ENCODE peak calls at places on chromosomes 7 and 10, in seven cellular contexts. T is tibial nerve, X is heart right ventricle, Q is esophagus muscularis mucosa, P is fibroblast of mammary gland, C is colonic mucosa, M is heart left ventricle. N is an unnamed sample.

GRCh38 chr10:133133471-133134231 is 26.4 kb upstream of the KNDC1 start:
- DNase-seq in T (no peak), X (no peak), Q (no peak), P (no peak), C (no peak), M (peak), N (no peak)

GRCh38 chr7:73822319-73823173 is 8.2 kb upstream of the CLDN4 start:
- DNase-seq in T (no peak), X (no peak), Q (no peak), P (peak), C (peak), M (no peak), N (peak)

GRCh38 chr7:30285531-30286284 is 1.3 kb downstream of the ZNRF2 start:
- DNase-seq in T (no peak), X (peak), Q (no peak), P (peak), C (peak), M (peak), N (peak)

GRCh38 chr10:118259288-118259906 is 82.7 kb downstream of the FAM204A start:
- DNase-seq in T (no peak), X (no peak), Q (no peak), P (peak), C (peak), M (no peak), N (peak)

GRCh38 chr10:33291053-33291592 is 43.3 kb downstream of the NRP1 start:
- DNase-seq in T (no peak), X (no peak), Q (no peak), P (peak), C (no peak), M (no peak), N (peak)

GRCh38 chr10:5611899-5612680 is 54.3 kb downstream of the ASB13 start:
- DNase-seq in T (no peak), X (no peak), Q (no peak), P (no peak), C (no peak), M (no peak), N (peak)

GRCh38 chr7:88223265-88223664 is 3.4 kb upstream of the SRI start:
- DNase-seq in T (no peak), X (no peak), Q (no peak), P (no peak), C (no peak), M (no peak), N (no peak)

GRCh38 chr10:49837685-49838084 is 75.6 kb upstream of the OGDHL start:
- DNase-seq in T (no peak), X (no peak), Q (no peak), P (no peak), C (no peak), M (no peak), N (no peak)

GRCh38 chr10:1069680-1070079 is 13.5 kb downstream of the WDR37 start:
- DNase-seq in T (no peak), X (no peak), Q (no peak), P (no peak), C (no peak), M (no peak), N (no peak)

GRCh38 chr7:55526329-55526728 is 46.0 kb downstream of the VOPP1 start:
- DNase-seq in T (no peak), X (peak), Q (no peak), P (no peak), C (no peak), M (no peak), N (no peak)

GRCh38 chr7:92715963-92716362 is 120.4 kb downstream of the CDK6 start:
- DNase-seq in T (no peak), X (no peak), Q (no peak), P (no peak), C (no peak), M (no peak), N (no peak)

DNA sequence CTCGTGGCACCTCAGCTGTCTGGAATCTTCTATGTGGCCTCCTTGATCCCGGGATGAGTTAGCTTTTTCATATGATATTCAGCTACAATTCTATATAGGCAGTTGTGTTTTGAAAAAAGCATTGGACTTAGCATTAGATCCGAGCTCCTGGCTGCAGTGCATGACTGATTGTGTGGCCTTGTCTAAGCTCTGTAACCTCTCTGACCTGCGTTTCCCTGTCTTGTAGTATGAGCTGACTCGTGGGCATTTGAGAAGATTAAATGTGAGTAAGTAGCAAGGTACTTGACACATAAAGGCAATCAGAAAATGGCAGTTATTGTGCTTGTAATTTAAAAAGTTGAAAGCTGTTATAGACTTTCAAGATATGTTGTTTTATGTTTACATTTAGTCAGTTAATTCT is 85.9 kb downstream of the CCNY start:
- DNase-seq in T (no peak), X (no peak), Q (no peak), P (peak), C (no peak), M (no peak), N (peak)
- H3K4me3 ChIP-seq in T (no peak), X (no peak), Q (no peak), P (no peak), C (no peak), M (no peak), N (no peak)

GRCh38 chr10:77890097-77890496 is 36.5 kb downstream of the DLG5 start:
- DNase-seq in T (no peak), X (no peak), Q (no peak), P (no peak), C (no peak), M (no peak), N (no peak)
- TF ChIP-seq CTCF in T (no peak), X (no peak), Q (no peak), P (no peak), C (no peak), M (no peak), N (peak)

GRCh38 chr7:158318511-158318913 is 269.1 kb downstream of the PTPRN2 start:
- DNase-seq in T (no peak), X (no peak), Q (no peak), P (no peak), C (no peak), M (no peak), N (no peak)

GRCh38 chr7:158315326-158315725 is 272.3 kb downstream of the PTPRN2 start:
- DNase-seq in T (no peak), X (no peak), Q (no peak), P (no peak), C (no peak), M (no peak), N (no peak)

GRCh38 chr7:158315881-158316280 is 271.7 kb downstream of the PTPRN2 start:
- DNase-seq in T (no peak), X (no peak), Q (no peak), P (no peak), C (no peak), M (no peak), N (no peak)

GRCh38 chr7:158317238-158318205 is 270.1 kb downstream of the PTPRN2 start:
- DNase-seq in T (no peak), X (no peak), Q (no peak), P (no peak), C (no peak), M (no peak), N (no peak)

GRCh38 chr7:158316466-158317031 is 271.1 kb downstream of the PTPRN2 start:
- DNase-seq in T (no peak), X (no peak), Q (no peak), P (no peak), C (no peak), M (no peak), N (no peak)
- H3K4me3 ChIP-seq in T (no peak), X (no peak), Q (no peak), P (no peak), C (no peak), M (no peak), N (no peak)

GRCh38 chr10:110567201-110568054 is at the start of gene SMC3:
- DNase-seq in T (peak), X (peak), Q (peak), P (peak), C (peak), M (peak), N (peak)
- TF ChIP-seq CTCF in T (no peak), X (no peak), Q (no peak), P (no peak), C (no peak), M (no peak), N (no peak)

DNA sequence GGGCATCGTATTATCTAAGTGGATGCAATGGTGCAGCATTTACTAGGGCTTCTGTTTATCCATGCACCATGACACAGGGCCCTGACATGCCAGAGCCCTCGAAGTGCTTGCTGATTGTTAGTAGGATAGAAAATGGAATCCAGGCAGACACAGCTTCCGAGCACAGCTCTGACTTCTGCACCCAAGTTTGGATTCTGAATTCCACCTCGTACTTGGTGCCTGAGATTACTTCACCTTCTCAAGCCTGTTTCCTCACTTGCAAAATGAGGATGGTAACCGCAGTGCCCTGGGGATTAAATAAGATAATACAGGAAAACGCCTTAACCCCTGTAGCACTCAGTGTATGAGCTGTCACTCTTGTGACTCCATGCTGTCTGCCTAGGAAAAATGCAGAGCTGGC is 536.3 kb downstream of the TNS3 start:
- DNase-seq in T (no peak), X (no peak), Q (no peak), P (peak), C (no peak), M (no peak), N (peak)
- H3K4me3 ChIP-seq in T (no peak), X (no peak), Q (no peak), P (no peak), C (no peak), M (no peak), N (no peak)

DNA sequence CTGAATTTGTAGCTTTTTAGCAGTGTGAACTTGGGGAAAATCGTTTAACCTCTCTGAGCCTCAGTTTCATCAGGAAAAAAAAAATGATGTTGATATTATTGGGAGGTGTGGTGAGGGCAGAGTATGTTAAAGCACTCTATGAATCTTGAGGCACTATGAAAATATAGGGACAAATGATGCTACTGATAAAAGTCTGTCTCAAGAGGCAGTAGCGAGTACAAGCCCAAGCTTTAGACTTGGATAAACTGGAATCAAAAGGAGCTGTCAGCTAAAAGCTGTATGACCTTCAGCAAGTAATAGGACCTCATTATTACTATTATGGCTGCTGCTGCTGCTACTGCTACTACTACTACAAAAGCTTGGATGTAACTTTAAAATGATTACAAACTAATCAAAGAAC is 8.4 kb downstream of the ZNF277 start:
- DNase-seq in T (no peak), X (no peak), Q (no peak), P (no peak), C (no peak), M (no peak), N (no peak)
- TF ChIP-seq CTCF in T (no peak), X (no peak), Q (no peak), P (no peak), C (no peak), M (no peak), N (no peak)

DNA sequence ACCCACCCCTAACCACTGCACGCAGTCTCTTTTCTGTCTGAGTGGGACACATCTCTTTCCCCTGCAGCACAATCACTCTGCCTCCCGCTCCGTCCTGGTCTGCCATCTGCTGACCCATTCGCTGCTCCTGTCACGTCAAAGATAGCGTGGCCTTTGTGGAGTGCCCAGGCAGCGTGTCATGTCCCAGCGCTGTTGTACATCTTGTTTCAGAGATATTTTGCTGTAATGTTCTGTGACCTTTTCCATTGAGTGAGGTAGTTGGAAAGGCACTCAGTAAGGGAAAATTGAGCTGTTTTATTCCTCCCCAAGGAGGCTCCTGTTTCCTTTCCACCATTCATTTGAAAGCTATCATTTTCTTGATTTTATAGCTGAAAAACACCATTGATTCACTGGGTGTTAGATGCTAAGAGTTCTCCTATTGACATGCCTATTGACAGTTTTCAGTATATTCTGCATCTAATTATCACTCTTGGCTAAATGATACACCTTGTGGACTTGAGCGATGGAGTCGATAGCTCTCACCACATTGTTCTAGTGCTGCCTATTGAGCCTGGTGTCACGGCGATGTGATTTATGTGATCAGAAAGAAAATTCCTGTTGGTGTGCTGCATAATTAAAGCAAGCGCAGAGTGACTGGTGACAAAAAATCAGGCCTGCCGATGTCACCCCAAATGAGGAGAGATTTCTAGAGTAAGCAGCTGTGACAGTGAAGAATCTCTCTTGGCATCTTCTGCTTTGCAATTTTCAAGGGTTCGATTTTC is 372.6 kb downstream of the LRMDA start:
- DNase-seq in T (peak), X (peak), Q (peak), P (peak), C (no peak), M (no peak), N (no peak)
- H3K4me3 ChIP-seq in T (no peak), X (no peak), Q (no peak), P (no peak), C (no peak), M (no peak), N (no peak)

N was measured in epithelial cell of esophagus.